ENCODE peak calls at places on chromosomes 11 and 22, in six cellular contexts. Q, O, S, V, A and M are unnamed samples.

GRCh38 chr11:8082391-8083087 is 1.5 kb downstream of the TUB start:
- DNase-seq in S (no peak), Q (no peak), O (no peak), V (no peak), A (no peak), M (no peak)

GRCh38 chr22:43181321-43182076 is 5.4 kb downstream of the TTLL12 start:
- DNase-seq in Q (no peak), O (no peak), A (no peak), S (no peak), V (no peak), M (no peak)

GRCh38 chr11:115874843-115875242 is 370.6 kb upstream of the CADM1 start:
- DNase-seq in A (no peak), V (no peak), Q (no peak), S (no peak), O (no peak), M (no peak)

GRCh38 chr11:12113294-12113693 is 2.9 kb downstream of the MICAL2 start:
- DNase-seq in Q (peak), V (no peak), O (no peak), A (peak), S (no peak), M (no peak)

GRCh38 chr22:33210129-33210784 is 152.1 kb upstream of the SYN3 start:
- DNase-seq in O (peak), A (peak), V (peak), S (peak), Q (peak), M (peak)

GRCh38 chr11:36619502-36619901 is 21.5 kb upstream of the RAG2 start:
- DNase-seq in Q (no peak), V (no peak), S (no peak), A (no peak), O (no peak), M (no peak)

GRCh38 chr11:1146311-1146864 is 11.4 kb upstream of the MUC5AC start:
- DNase-seq in S (no peak), Q (no peak), A (no peak), V (no peak), O (no peak), M (no peak)

GRCh38 chr22:33821290-33821689 is 99.0 kb downstream of the LARGE1 start:
- DNase-seq in Q (peak), O (no peak), S (no peak), V (no peak), A (no peak), M (no peak)

GRCh38 chr11:90310210-90310609 is 87.4 kb upstream of the CHORDC1 start:
- DNase-seq in S (no peak), V (no peak), A (no peak), O (no peak), Q (no peak), M (no peak)

GRCh38 chr11:279966-280761 is 2.0 kb downstream of the NLRP6 start:
- DNase-seq in S (peak), A (peak), V (no peak), O (no peak), Q (peak), M (no peak)

GRCh38 chr11:110859240-110859835 is 147.1 kb upstream of the ARHGAP20 start:
- DNase-seq in V (no peak), O (no peak), Q (no peak), A (no peak), S (no peak), M (no peak)

GRCh38 chr11:77117485-77117884 is 10.6 kb upstream of the MYO7A start:
- DNase-seq in S (no peak), A (no peak), Q (no peak), V (no peak), O (no peak), M (no peak)

GRCh38 chr11:120492486-120492885 is 19.1 kb upstream of the GRIK4 start:
- DNase-seq in S (no peak), A (no peak), Q (no peak), O (no peak), V (no peak), M (no peak)

GRCh38 chr11:118133816-118134215 is 18.8 kb downstream of the SCN4B start:
- DNase-seq in Q (no peak), V (no peak), O (no peak), A (no peak), S (no peak), M (no peak)

GRCh38 chr22:44845191-44845590 is 92.8 kb downstream of the ARHGAP8 start:
- DNase-seq in A (no peak), Q (no peak), O (no peak), S (no peak), V (no peak), M (no peak)

GRCh38 chr22:20937031-20937793 is 20.0 kb downstream of the CRKL start:
- DNase-seq in O (no peak), A (no peak), S (no peak), Q (no peak), V (no peak), M (no peak)

GRCh38 chr11:121237686-121238658 is 54.6 kb upstream of the SC5D start:
- DNase-seq in O (no peak), S (no peak), Q (peak), V (no peak), A (peak), M (no peak)

GRCh38 chr11:107844041-107844440 is 14.5 kb downstream of the SLC35F2 start:
- DNase-seq in V (no peak), A (no peak), Q (peak), S (no peak), O (no peak), M (no peak)

GRCh38 chr11:64877390-64878222 is 815 bp downstream of the EHD1 start:
- DNase-seq in Q (no peak), O (no peak), S (peak), A (peak), V (peak), M (no peak)

GRCh38 chr11:122375687-122376399 is 259.8 kb upstream of the BLID start:
- DNase-seq in Q (peak), O (no peak), S (no peak), V (no peak), A (peak), M (no peak)

GRCh38 chr11:47413908-47414684 is 5.7 kb downstream of the SLC39A13 start:
- DNase-seq in O (no peak), V (no peak), A (no peak), Q (peak), S (no peak), M (peak)

GRCh38 chr11:73810637-73811036 is 23.0 kb downstream of the MRPL48 start:
- DNase-seq in O (no peak), S (no peak), A (no peak), Q (peak), V (no peak), M (no peak)

GRCh38 chr22:35987487-35987886 is 41.1 kb downstream of the RBFOX2 start:
- DNase-seq in S (no peak), A (no peak), V (no peak), O (no peak), Q (peak), M (no peak)

GRCh38 chr11:66318576-66318970 is 1.7 kb upstream of the CD248 start:
- DNase-seq in A (no peak), O (no peak), V (no peak), Q (peak), S (no peak), M (no peak)

GRCh38 chr11:15073361-15074205 is at the start of gene CALCB:
- DNase-seq in A (peak), V (no peak), O (no peak), Q (peak), S (peak), M (no peak)

GRCh38 chr11:66418168-66418985 is 2.5 kb upstream of the NPAS4 start:
- DNase-seq in O (peak), V (peak), Q (peak), A (peak), S (peak), M (peak)

GRCh38 chr22:45223304-45224117 is 17.2 kb downstream of the KIAA0930 start:
- DNase-seq in S (no peak), O (no peak), Q (no peak), V (no peak), A (no peak), M (no peak)